ENCODE peak calls at places on chromosomes 4 and X, in seven cellular contexts. B is amniotic epithelial cell; T is stimulated activated CD8-positive, alpha-beta memory T cell treated with anti-CD3 and anti-CD28 coated beads, Interleukin-4, amount 100 ng/mL, for 1 hour; S is MM.1S; Z is progenitor cell of endocrine pancreas; V is hypothalamus; Y is ovary. L is an unnamed sample.

GRCh38 chrX:132433001-132433400 is 55.8 kb downstream of the MBNL3 start:
- DNase-seq in B (no peak), T (no peak), S (no peak), Z (no peak), V (no peak), Y (no peak), L (no peak)

GRCh38 chrX:153925739-153926593 is at the start of gene ARHGAP4:
- DNase-seq in B (no peak), T (no peak), S (peak), Z (no peak), V (no peak), Y (no peak), L (peak)

GRCh38 chrX:153662266-153662665 is 11.3 kb downstream of the PNCK start:
- DNase-seq in B (peak), T (peak), S (peak), Z (peak), V (no peak), Y (no peak), L (peak)

GRCh38 chrX:150967786-150968185 is 15.3 kb upstream of the HMGB3 start:
- DNase-seq in B (no peak), T (no peak), S (no peak), Z (no peak), V (no peak), Y (no peak), L (no peak)

GRCh38 chr4:8240211-8241041 is 29.1 kb upstream of the HTRA3 start:
- DNase-seq in B (no peak), T (no peak), S (no peak), Z (no peak), V (no peak), Y (no peak), L (no peak)

GRCh38 chr4:152572417-152573086 is 36.7 kb upstream of the FBXW7 start:
- DNase-seq in B (peak), T (no peak), S (no peak), Z (no peak), V (no peak), Y (no peak), L (no peak)

GRCh38 chrX:107775000-107775733 is 420 bp downstream of the TSC22D3 start:
- DNase-seq in B (no peak), T (no peak), S (no peak), Z (no peak), V (no peak), Y (peak), L (no peak)

GRCh38 chr4:122826596-122827257 is at the start of gene FGF2:
- DNase-seq in B (peak), T (no peak), S (peak), Z (peak), V (peak), Y (peak), L (peak)

GRCh38 chr4:27327421-27328181 is 467.0 kb downstream of the STIM2 start:
- DNase-seq in B (no peak), T (no peak), S (no peak), Z (no peak), V (no peak), Y (no peak), L (peak)

GRCh38 chr4:177907736-177908424 is 465.6 kb upstream of the AGA start:
- DNase-seq in B (peak), T (no peak), S (no peak), Z (no peak), V (no peak), Y (no peak), L (no peak)